ENCODE peak calls at places on chromosomes 2 and 18, in nine cellular contexts. R, H, Q, G, O, W, Z, X and J are unnamed samples.

GRCh38 chr2:210617732-210618330 is 61.4 kb downstream of the CPS1 start:
- DNase-seq in R (no peak), H (peak), Q (peak), G (peak), O (peak), W (no peak), Z (no peak), X (no peak), J (no peak)

GRCh38 chr2:200322607-200323006 is 16.1 kb downstream of the SPATS2L start:
- DNase-seq in R (no peak), H (no peak), Q (no peak), G (no peak), O (no peak), W (no peak), Z (no peak), X (no peak), J (no peak)

GRCh38 chr2:240926516-240927389 is 20.6 kb downstream of the CROCC2 start:
- DNase-seq in R (no peak), H (no peak), Q (no peak), G (peak), O (peak), W (no peak), Z (peak), X (no peak), J (peak)

GRCh38 chr18:65968605-65969004 is 217.8 kb downstream of the CDH7 start:
- DNase-seq in R (no peak), H (peak), Q (no peak), G (no peak), O (no peak), W (no peak), Z (no peak), X (no peak), J (no peak)

GRCh38 chr18:24632158-24632988 is 171.9 kb downstream of the HRH4 start:
- DNase-seq in R (no peak), H (no peak), Q (no peak), G (no peak), O (no peak), W (no peak), Z (no peak), X (no peak), J (no peak)

GRCh38 chr2:191206613-191207471 is 38.4 kb upstream of the MYO1B start:
- DNase-seq in R (no peak), H (no peak), Q (no peak), G (no peak), O (no peak), W (peak), Z (no peak), X (no peak), J (no peak)

GRCh38 chr2:156331572-156332451 is 709 bp downstream of the NR4A2 start:
- DNase-seq in R (no peak), H (peak), Q (peak), G (peak), O (peak), W (no peak), Z (peak), X (no peak), J (peak)

GRCh38 chr2:217709496-217710217 is 293.1 kb downstream of the TNS1 start:
- DNase-seq in R (no peak), H (no peak), Q (no peak), G (no peak), O (no peak), W (no peak), Z (no peak), X (no peak), J (no peak)

GRCh38 chr2:197433770-197434438 is 924 bp downstream of the SF3B1 start:
- DNase-seq in R (no peak), H (no peak), Q (no peak), G (no peak), O (no peak), W (no peak), Z (no peak), X (no peak), J (no peak)

GRCh38 chr2:239499989-239500914 is 99.4 kb upstream of the HDAC4 start:
- DNase-seq in R (no peak), H (no peak), Q (no peak), G (peak), O (no peak), W (no peak), Z (peak), X (no peak), J (no peak)

GRCh38 chr2:152459116-152459515 is 124.1 kb downstream of the FMNL2 start:
- DNase-seq in R (no peak), H (no peak), Q (no peak), G (no peak), O (no peak), W (no peak), Z (no peak), X (no peak), J (no peak)

GRCh38 chr18:73768043-73768442 is 379.6 kb downstream of the FBXO15 start:
- DNase-seq in R (no peak), H (no peak), Q (no peak), G (no peak), O (no peak), W (no peak), Z (no peak), X (no peak), J (no peak)

GRCh38 chr18:47283476-47283875 is 32.0 kb upstream of the SKOR2 start:
- DNase-seq in R (no peak), H (peak), Q (no peak), G (no peak), O (no peak), W (no peak), Z (no peak), X (no peak), J (no peak)

GRCh38 chr18:36692909-36693308 is 135.9 kb downstream of the TPGS2 start:
- DNase-seq in R (no peak), H (no peak), Q (no peak), G (no peak), O (no peak), W (no peak), Z (no peak), X (peak), J (no peak)

GRCh38 chr2:47249427-47249826 is 94.3 kb upstream of the STPG4 start:
- DNase-seq in R (no peak), H (no peak), Q (no peak), G (no peak), O (no peak), W (no peak), Z (no peak), X (no peak), J (no peak)

GRCh38 chr2:7660816-7661215 is 743.6 kb downstream of the RNF144A start:
- DNase-seq in R (no peak), H (no peak), Q (no peak), G (no peak), O (no peak), W (no peak), Z (no peak), X (no peak), J (no peak)

GRCh38 chr2:240462073-240462703 is 26.7 kb downstream of the GPC1 start:
- DNase-seq in R (no peak), H (no peak), Q (no peak), G (no peak), O (peak), W (no peak), Z (peak), X (no peak), J (no peak)

GRCh38 chr2:70639841-70640448 is 86.3 kb upstream of the TGFA start:
- DNase-seq in R (no peak), H (no peak), Q (no peak), G (no peak), O (no peak), W (no peak), Z (no peak), X (no peak), J (no peak)

GRCh38 chr2:228699400-228699799 is 517.9 kb upstream of the SPHKAP start:
- DNase-seq in R (no peak), H (no peak), Q (no peak), G (no peak), O (no peak), W (no peak), Z (no peak), X (no peak), J (no peak)

GRCh38 chr2:71190959-71191943 is 35.7 kb downstream of the PAIP2B start:
- DNase-seq in R (no peak), H (peak), Q (peak), G (no peak), O (no peak), W (no peak), Z (no peak), X (no peak), J (no peak)

GRCh38 chr2:151947524-151948165 is 119.4 kb upstream of the ARL5A start:
- DNase-seq in R (no peak), H (no peak), Q (no peak), G (no peak), O (no peak), W (no peak), Z (no peak), X (no peak), J (peak)

GRCh38 chr2:11553661-11554429 is 20.0 kb downstream of the GREB1 start:
- DNase-seq in R (no peak), H (no peak), Q (no peak), G (no peak), O (no peak), W (no peak), Z (no peak), X (no peak), J (no peak)

GRCh38 chr2:32882911-32883810 is 63.6 kb upstream of the LTBP1 start:
- DNase-seq in R (peak), H (no peak), Q (no peak), G (no peak), O (no peak), W (no peak), Z (no peak), X (peak), J (no peak)

GRCh38 chr2:152051373-152051893 is 47.4 kb downstream of the CACNB4 start:
- DNase-seq in R (no peak), H (no peak), Q (no peak), G (no peak), O (no peak), W (no peak), Z (no peak), X (no peak), J (no peak)

GRCh38 chr2:65691816-65692215 is 259.4 kb upstream of the SPRED2 start:
- DNase-seq in R (no peak), H (no peak), Q (no peak), G (no peak), O (no peak), W (no peak), Z (no peak), X (no peak), J (no peak)

GRCh38 chr2:222037211-222037610 is 261.6 kb downstream of the PAX3 start:
- DNase-seq in R (no peak), H (no peak), Q (no peak), G (no peak), O (no peak), W (no peak), Z (no peak), X (no peak), J (no peak)

GRCh38 chr2:175698076-175698475 is 304.0 kb downstream of the LNPK start:
- DNase-seq in R (no peak), H (no peak), Q (no peak), G (no peak), O (no peak), W (no peak), Z (no peak), X (no peak), J (no peak)

GRCh38 chr2:127953849-127954248 is 68.1 kb upstream of the AMMECR1L start:
- DNase-seq in R (no peak), H (no peak), Q (no peak), G (no peak), O (no peak), W (no peak), Z (no peak), X (no peak), J (no peak)

GRCh38 chr2:74536166-74536950 is 6.6 kb downstream of the HTRA2 start:
- DNase-seq in R (no peak), H (no peak), Q (no peak), G (no peak), O (no peak), W (no peak), Z (peak), X (no peak), J (no peak)

GRCh38 chr2:107809835-107810234 is 16.9 kb upstream of the RGPD4 start:
- DNase-seq in R (no peak), H (no peak), Q (no peak), G (no peak), O (no peak), W (no peak), Z (no peak), X (no peak), J (no peak)

GRCh38 chr2:49598231-49598630 is 443.9 kb upstream of the FSHR start:
- DNase-seq in R (no peak), H (no peak), Q (no peak), G (no peak), O (no peak), W (no peak), Z (no peak), X (no peak), J (no peak)

GRCh38 chr2:120470041-120470716 is 124.2 kb downstream of the INHBB start:
- DNase-seq in R (peak), H (peak), Q (no peak), G (peak), O (peak), W (no peak), Z (peak), X (peak), J (peak)

GRCh38 chr2:56230171-56230570 is 46.4 kb downstream of the CCDC85A start:
- DNase-seq in R (no peak), H (no peak), Q (no peak), G (no peak), O (no peak), W (no peak), Z (no peak), X (no peak), J (no peak)

GRCh38 chr18:47574966-47575365 is 323.5 kb upstream of the SKOR2 start:
- DNase-seq in R (no peak), H (no peak), Q (no peak), G (no peak), O (no peak), W (no peak), Z (no peak), X (no peak), J (no peak)

GRCh38 chr2:96407919-96408550 is 72.5 kb downstream of the NCAPH start:
- DNase-seq in R (no peak), H (no peak), Q (no peak), G (no peak), O (no peak), W (no peak), Z (no peak), X (no peak), J (no peak)

GRCh38 chr18:48942086-48942485 is 8.7 kb downstream of the SMAD7 start:
- DNase-seq in R (no peak), H (no peak), Q (no peak), G (no peak), O (no peak), W (no peak), Z (no peak), X (no peak), J (no peak)
- H3K4me3 ChIP-seq in R (no peak), H (peak), Q (no peak), G (no peak), O (peak), W (peak), Z (peak), X (no peak), J (no peak)

DNA sequence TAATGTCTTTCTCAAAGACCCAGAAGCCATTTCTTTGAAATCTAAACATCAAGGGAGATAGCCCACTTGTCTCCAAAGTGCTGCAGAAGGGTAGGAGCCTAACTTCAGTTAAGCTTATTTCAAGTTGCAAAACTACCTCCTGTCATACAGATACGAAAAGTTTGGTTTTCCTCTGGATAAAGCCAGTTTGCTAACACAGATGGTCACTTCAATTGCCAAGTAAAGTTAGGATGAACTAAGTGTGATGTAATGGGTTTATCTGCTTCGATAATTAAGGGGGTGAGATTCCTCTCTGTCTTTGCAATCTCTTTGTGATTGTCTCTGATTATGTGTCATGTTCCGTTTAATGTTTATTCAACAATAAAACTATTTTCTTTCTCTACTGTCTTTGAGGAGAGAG is 156.4 kb downstream of the SLC39A10 start:
- DNase-seq in R (no peak), H (no peak), Q (no peak), G (no peak), O (no peak), W (no peak), Z (no peak), X (no peak), J (no peak)
- TF ChIP-seq CTCF in R (no peak), H (no peak), Q (no peak), G (no peak), O (no peak), W (no peak), Z (no peak), X (no peak), J (no peak)

GRCh38 chr2:9692392-9693137 is 61.8 kb upstream of the YWHAQ start:
- DNase-seq in R (no peak), H (no peak), Q (no peak), G (peak), O (no peak), W (no peak), Z (no peak), X (no peak), J (no peak)
- H3K4me3 ChIP-seq in R (no peak), H (no peak), Q (no peak), G (no peak), O (no peak), W (no peak), Z (no peak), X (no peak), J (no peak)

GRCh38 chr2:115908731-115909130 is 1466.3 kb downstream of the DPP10 start:
- DNase-seq in R (no peak), H (no peak), Q (no peak), G (no peak), O (no peak), W (no peak), Z (no peak), X (no peak), J (no peak)

GRCh38 chr2:115910270-115910669 is 1467.8 kb downstream of the DPP10 start:
- DNase-seq in R (no peak), H (peak), Q (no peak), G (no peak), O (no peak), W (no peak), Z (no peak), X (no peak), J (no peak)
- TF ChIP-seq CTCF in R (no peak), H (no peak), Q (no peak), G (no peak), O (no peak), W (no peak), Z (no peak), X (no peak), J (peak)

GRCh38 chr2:188870289-188870688 is 103.9 kb upstream of the COL3A1 start:
- DNase-seq in R (peak), H (no peak), Q (no peak), G (no peak), O (no peak), W (no peak), Z (no peak), X (peak), J (no peak)
- H3K4me3 ChIP-seq in R (no peak), H (no peak), Q (no peak), G (no peak), O (no peak), W (no peak), Z (no peak), X (no peak), J (no peak)

DNA sequence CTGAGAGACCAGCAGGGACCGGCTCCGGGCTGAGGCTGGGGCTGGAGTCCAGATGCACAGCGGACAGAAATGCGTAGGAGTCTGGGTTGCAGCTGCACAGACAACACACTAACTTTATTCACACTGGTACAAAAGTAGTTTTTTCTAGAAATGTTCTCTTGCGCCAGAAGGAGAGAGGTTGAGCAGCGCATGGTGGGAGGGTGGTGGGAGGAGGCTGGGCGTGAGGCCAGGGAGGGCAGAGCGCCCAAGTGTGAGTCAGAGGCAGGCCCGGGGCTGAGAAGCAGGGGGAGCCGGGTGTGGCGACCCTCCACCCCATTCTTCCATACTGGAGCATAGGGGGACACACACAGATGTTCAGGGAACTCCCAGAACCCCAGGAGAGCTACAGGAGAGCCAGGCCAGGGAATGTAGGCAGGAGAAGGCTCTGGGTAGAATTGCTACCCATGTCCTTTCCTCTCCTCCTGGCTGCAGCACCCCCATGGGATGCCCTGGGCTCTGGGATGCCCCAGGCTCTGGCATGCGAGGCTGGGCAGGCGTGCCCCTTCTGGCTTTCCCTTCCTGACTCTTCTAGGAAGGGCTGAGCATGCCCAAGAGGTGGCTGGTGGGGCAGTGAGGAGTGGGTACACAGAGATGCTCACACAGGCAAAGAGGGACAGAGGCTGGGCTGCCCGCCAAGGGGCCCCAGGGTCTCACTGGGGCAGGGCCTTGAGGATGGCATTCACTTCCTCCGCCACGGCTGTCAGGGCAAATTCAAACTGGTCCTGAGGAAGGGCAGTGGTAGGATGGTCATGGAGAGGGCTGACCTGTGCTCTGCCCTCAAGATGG is 10.6 kb downstream of the DNAJB2 start:
- DNase-seq in R (peak), H (no peak), Q (peak), G (peak), O (no peak), W (no peak), Z (peak), X (peak), J (no peak)
- TF ChIP-seq CTCF in R (no peak), H (no peak), Q (no peak), G (no peak), O (no peak), W (no peak), Z (no peak), X (no peak), J (no peak)